ENCODE peak calls at places on chromosome 20, in nine cellular contexts. J, Y, B, U, L, P, A, F and D are unnamed samples.

GRCh38 chr20:60630609-60631008 is 621.5 kb upstream of the CDH4 start:
- DNase-seq in Y (no peak), P (no peak), L (no peak), B (no peak), A (peak), F (no peak), J (no peak), U (no peak), D (no peak)

GRCh38 chr20:52312131-52312729 is 120.7 kb upstream of the ZFP64 start:
- DNase-seq in A (peak), J (peak), U (peak), B (peak), F (peak), P (no peak), L (peak), Y (peak), D (peak)

GRCh38 chr20:35702051-35702823 is 3.0 kb downstream of the ROMO1 start:
- DNase-seq in F (no peak), A (no peak), Y (no peak), L (peak), J (no peak), U (no peak), B (no peak), P (no peak), D (no peak)

GRCh38 chr20:9474835-9475413 is 39.5 kb upstream of the LAMP5 start:
- DNase-seq in A (no peak), Y (no peak), J (no peak), U (peak), P (no peak), F (no peak), L (peak), B (no peak), D (no peak)

GRCh38 chr20:9408422-9409300 is 105.7 kb upstream of the LAMP5 start:
- DNase-seq in A (no peak), F (peak), Y (no peak), L (peak), J (no peak), B (no peak), U (peak), P (no peak), D (no peak)

GRCh38 chr20:10501377-10501776 is 66.3 kb downstream of the SLX4IP start:
- DNase-seq in J (no peak), A (no peak), U (no peak), L (no peak), F (no peak), B (peak), Y (no peak), P (peak), D (no peak)

GRCh38 chr20:48583801-48584200 is 244.0 kb downstream of the PREX1 start:
- DNase-seq in Y (no peak), A (no peak), L (no peak), U (no peak), F (no peak), B (no peak), J (no peak), P (no peak), D (no peak)

GRCh38 chr20:46895906-46896242 is 1.2 kb downstream of the EYA2 start:
- DNase-seq in A (peak), F (no peak), Y (no peak), P (no peak), U (no peak), B (no peak), J (no peak), L (no peak), D (no peak)

GRCh38 chr20:59232618-59233017 is 67.8 kb upstream of the EDN3 start:
- DNase-seq in J (no peak), A (no peak), F (no peak), Y (no peak), U (no peak), B (no peak), L (peak), P (no peak), D (no peak)

GRCh38 chr20:36421641-36422040 is 115.5 kb downstream of the DLGAP4 start:
- DNase-seq in U (no peak), A (no peak), L (no peak), F (no peak), Y (no peak), B (no peak), J (no peak), P (no peak), D (no peak)

GRCh38 chr20:61445741-61446140 is 193.7 kb downstream of the CDH4 start:
- DNase-seq in Y (no peak), L (no peak), F (no peak), J (no peak), P (no peak), B (no peak), U (no peak), A (no peak), D (peak)

GRCh38 chr20:20211988-20212518 is 155.9 kb upstream of the INSM1 start:
- DNase-seq in U (no peak), P (no peak), Y (no peak), J (no peak), F (no peak), A (peak), L (no peak), B (no peak), D (no peak)

GRCh38 chr20:49635171-49635570 is 67.2 kb upstream of the PTGIS start:
- DNase-seq in Y (no peak), B (no peak), U (no peak), F (no peak), L (no peak), J (no peak), A (no peak), P (peak), D (no peak)